ENCODE peak calls at places on chromosomes 5 and 9, in four cellular contexts. U, C, I and L are unnamed samples. For H3K27me3, the result is how much of the 10 kb centered on the place peaks cover.

GRCh38 chr9:127847155-127847463 is 7.3 kb downstream of the ENG start:
- DNase-seq in I (no peak), U (no peak), C (no peak), L (no peak)

GRCh38 chr5:135829681-135830383 is 4.6 kb upstream of the SLC25A48 start:
- DNase-seq in U (no peak), C (peak), I (peak), L (no peak)

GRCh38 chr9:109817146-109817845 is 37.3 kb downstream of the PALM2AKAP2 start:
- DNase-seq in U (no peak), C (no peak), I (no peak), L (no peak)

GRCh38 chr9:88874391-88874790 is 116.9 kb upstream of the S1PR3 start:
- DNase-seq in C (no peak), I (no peak), U (no peak), L (no peak)

GRCh38 chr5:133316346-133317343 is 264.8 kb downstream of the HSPA4 start:
- DNase-seq in C (no peak), I (peak), U (no peak), L (no peak)

GRCh38 chr5:134453016-134453415 is 41.3 kb upstream of the CDKN2AIPNL start:
- DNase-seq in I (no peak), C (no peak), U (no peak), L (no peak)

GRCh38 chr9:95047452-95048224 is 269.9 kb downstream of the FANCC start:
- DNase-seq in U (no peak), I (no peak), C (no peak), L (no peak)

GRCh38 chr9:121305269-121305994 is 37.5 kb downstream of the GSN start:
- DNase-seq in U (no peak), C (peak), I (no peak), L (no peak)

GRCh38 chr5:138981131-138981530 is 106.0 kb upstream of the LRRTM2 start:
- DNase-seq in U (no peak), I (no peak), C (no peak), L (no peak)

GRCh38 chr9:99964336-99964735 is 57.9 kb downstream of the STX17 start:
- DNase-seq in U (no peak), I (no peak), C (no peak), L (no peak)

GRCh38 chr9:23855885-23856284 is 29.8 kb upstream of the ELAVL2 start:
- DNase-seq in U (no peak), C (no peak), I (no peak), L (no peak)
- H3K27me3 ChIP-seq in U (under half), C (under half), I (under half), L (under half)

GRCh38 chr9:86907346-86907745 is 40.0 kb downstream of the GAS1 start:
- DNase-seq in C (no peak), I (no peak), U (no peak), L (no peak)
- H3K27me3 ChIP-seq in C (under half), I (under half), U (under half), L (under half)

DNA sequence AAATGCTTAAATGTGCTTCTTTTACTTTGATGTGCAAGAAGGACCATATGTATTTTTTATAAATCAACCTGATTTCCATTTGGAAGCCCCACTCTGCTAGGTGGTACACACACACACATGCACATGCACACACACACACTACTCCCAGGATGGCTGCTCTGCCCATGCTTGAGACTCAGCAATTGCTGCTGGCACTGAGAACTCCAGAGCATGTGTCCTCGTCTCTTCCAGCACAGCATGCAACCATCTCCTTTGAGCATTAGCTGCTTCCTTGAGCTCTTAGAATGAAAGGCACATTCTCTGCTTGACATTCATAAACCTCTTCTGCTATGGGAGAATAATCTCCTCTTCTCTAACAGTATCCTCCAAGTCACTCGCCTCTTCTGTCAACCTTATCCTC is 115.9 kb downstream of the FEM1C start:
- DNase-seq in I (no peak), U (no peak), C (no peak), L (no peak)
- H3K27me3 ChIP-seq in I (under half), U (under half), C (under half), L (under half)

GRCh38 chr5:51397996-51398395 is 14.7 kb downstream of the ISL1 start:
- DNase-seq in C (no peak), I (no peak), U (no peak), L (no peak)

GRCh38 chr5:51399636-51399993 is 16.4 kb downstream of the ISL1 start:
- DNase-seq in C (no peak), U (no peak), I (no peak), L (no peak)

GRCh38 chr5:51396797-51397196 is 13.5 kb downstream of the ISL1 start:
- DNase-seq in C (no peak), U (no peak), I (no peak), L (no peak)

GRCh38 chr5:51395666-51396356 is 12.6 kb downstream of the ISL1 start:
- DNase-seq in U (no peak), I (no peak), C (no peak), L (no peak)

GRCh38 chr5:51398875-51399635 is 15.8 kb downstream of the ISL1 start:
- DNase-seq in I (no peak), U (no peak), C (no peak), L (no peak)
- H3K27me3 ChIP-seq in I (under half), U (under half), C (under half), L (half or more)

DNA sequence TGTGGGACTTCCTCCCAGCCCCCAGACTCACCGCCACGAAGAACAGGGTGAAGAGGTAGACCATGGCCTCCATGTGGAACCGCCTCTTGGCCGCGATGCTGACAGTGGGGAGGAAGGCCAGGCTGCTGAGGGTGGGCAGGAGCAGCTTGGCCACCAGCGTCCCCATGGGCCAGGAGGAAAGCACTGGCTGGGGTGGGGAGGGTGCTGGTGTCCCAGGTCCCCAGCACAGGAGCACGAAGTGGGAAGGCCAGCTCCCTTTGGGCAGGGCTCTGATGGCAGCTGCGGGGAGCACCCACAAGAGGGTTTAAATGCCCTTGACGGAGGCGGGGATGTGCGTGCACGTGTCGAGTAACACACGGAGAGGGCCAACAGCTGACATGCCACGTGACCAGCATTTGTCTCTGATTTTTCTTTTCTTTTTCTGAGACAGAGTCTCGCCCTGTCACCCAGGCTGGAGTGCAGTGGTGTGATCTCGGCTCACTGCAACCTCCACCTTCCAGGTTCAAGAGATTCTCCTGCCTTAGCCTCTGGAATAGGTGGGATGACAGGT is at the start of gene MYMK:
- DNase-seq in C (peak), U (no peak), I (no peak), L (no peak)
- H3K27me3 ChIP-seq in C (under half), U (under half), I (under half), L (under half)

DNA sequence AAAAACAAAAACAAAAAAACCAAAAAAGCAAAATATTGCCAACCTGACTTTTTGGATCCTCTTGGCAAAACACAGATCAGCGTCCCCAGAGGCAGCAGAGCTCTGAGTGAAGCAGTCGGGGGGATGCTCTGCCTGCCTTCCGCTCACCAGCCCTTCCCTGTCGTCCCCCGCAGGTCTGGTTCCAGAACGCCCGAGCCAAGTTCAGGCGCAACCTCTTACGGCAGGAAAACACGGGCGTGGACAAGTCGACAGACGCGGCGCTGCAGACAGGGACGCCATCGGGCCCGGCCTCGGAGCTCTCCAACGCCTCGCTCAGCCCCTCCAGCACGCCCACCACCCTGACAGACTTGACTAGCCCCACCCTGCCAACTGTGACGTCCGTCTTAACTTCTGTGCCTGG is 20.7 kb downstream of the LHX2 start:
- DNase-seq in I (no peak), C (no peak), U (no peak), L (no peak)
- H3K27me3 ChIP-seq in I (under half), C (under half), U (under half), L (under half)

DNA sequence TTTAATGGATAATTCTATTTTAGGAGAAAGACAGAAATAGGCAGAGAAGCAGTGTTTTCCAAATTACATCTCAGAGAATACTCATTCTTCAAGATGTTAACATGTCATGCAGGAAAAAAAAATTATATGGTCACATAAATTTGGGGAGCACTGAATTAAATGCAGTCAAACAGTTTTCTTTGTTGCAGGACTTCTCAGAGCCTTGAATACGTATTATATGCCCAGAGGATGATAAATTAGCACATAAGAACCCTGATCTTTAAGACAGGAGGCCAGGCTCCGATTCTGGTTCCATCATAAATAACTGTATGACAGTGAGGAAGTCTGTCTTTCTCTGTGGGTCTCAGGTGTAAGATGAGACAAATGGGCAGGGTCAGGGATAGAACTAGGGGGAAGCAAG is 41.4 kb downstream of the FAT2 start:
- DNase-seq in U (no peak), C (no peak), I (no peak), L (no peak)
- H3K27me3 ChIP-seq in U (under half), C (under half), I (under half), L (under half)